ENCODE peak calls at places on chromosomes 1 and 21, in ten cellular contexts. M is fibroblast of lung, E is breast epithelium, V is thyroid gland, T is AG09309, H is nephron progenitor cell, X is brain microvascular endothelial cell, U is suprapubic skin, C is GM23338, Y is colonic mucosa. B is an unnamed sample.

GRCh38 chr1:183033205-183033604 is 10.0 kb downstream of the LAMC1 start:
- DNase-seq in M (no peak), E (no peak), V (no peak), T (no peak), H (no peak), X (no peak), U (no peak), C (no peak), Y (no peak), B (no peak)

GRCh38 chr1:156849151-156849496 is 9.8 kb downstream of the INSRR start:
- DNase-seq in M (no peak), E (no peak), V (no peak), T (no peak), H (no peak), X (no peak), U (no peak), C (no peak), Y (no peak), B (no peak)

GRCh38 chr1:206551296-206551984 is 44.1 kb downstream of the RASSF5 start:
- DNase-seq in M (no peak), E (no peak), V (no peak), T (no peak), H (no peak), X (no peak), U (no peak), C (no peak), Y (no peak), B (no peak)

GRCh38 chr21:26925122-26925521 is 41.8 kb downstream of the ADAMTS5 start:
- DNase-seq in M (no peak), E (no peak), V (no peak), T (no peak), H (no peak), X (no peak), U (no peak), C (no peak), Y (no peak), B (no peak)

GRCh38 chr1:7940745-7941436 is at the start of gene TNFRSF9:
- DNase-seq in M (peak; percentile 71), E (no peak), V (no peak), T (no peak), H (no peak), X (peak; percentile 82), U (no peak), C (no peak), Y (no peak), B (peak; percentile 81)

GRCh38 chr1:155392898-155393411 is 72.3 kb downstream of the RUSC1 start:
- DNase-seq in M (peak; percentile 62), E (peak; percentile 34), V (no peak), T (no peak), H (no peak), X (no peak), U (no peak), C (no peak), Y (no peak), B (no peak)

GRCh38 chr1:224373008-224373590 is 16.4 kb downstream of the CNIH4 start:
- DNase-seq in M (no peak), E (no peak), V (no peak), T (no peak), H (no peak), X (no peak), U (no peak), C (no peak), Y (no peak), B (no peak)

GRCh38 chr1:26360051-26360806 is 6.3 kb upstream of the CRYBG2 start:
- DNase-seq in M (no peak), E (no peak), V (peak; percentile 11), T (no peak), H (peak; percentile 68), X (no peak), U (no peak), C (peak; percentile 88), Y (no peak), B (peak; percentile 71)

GRCh38 chr1:28123461-28123961 is 35.1 kb upstream of the EYA3 start:
- DNase-seq in M (peak; percentile 93), E (no peak), V (no peak), T (no peak), H (no peak), X (peak; percentile 53), U (no peak), C (no peak), Y (no peak), B (no peak)

GRCh38 chr1:185670187-185670627 is 64.0 kb upstream of the HMCN1 start:
- DNase-seq in M (peak; percentile 45), E (no peak), V (peak; percentile 38), T (no peak), H (peak; percentile 36), X (peak; percentile 62), U (no peak), C (peak; percentile 81), Y (no peak), B (no peak)

GRCh38 chr1:211591980-211592493 is 13.1 kb upstream of the SLC30A1 start:
- DNase-seq in M (peak; percentile 95), E (no peak), V (no peak), T (peak; percentile 72), H (no peak), X (peak; percentile 87), U (no peak), C (no peak), Y (no peak), B (no peak)

GRCh38 chr1:63874278-63874880 is 100.6 kb downstream of the ROR1 start:
- DNase-seq in M (peak; percentile 81), E (no peak), V (no peak), T (no peak), H (no peak), X (no peak), U (no peak), C (no peak), Y (no peak), B (no peak)

GRCh38 chr1:32988665-32989064 is 24.1 kb upstream of the RNF19B start:
- DNase-seq in M (peak; percentile 96), E (no peak), V (peak; percentile 50), T (no peak), H (no peak), X (peak; percentile 84), U (no peak), C (no peak), Y (no peak), B (no peak)

GRCh38 chr1:92085727-92086126 is 5.6 kb downstream of the BTBD8 start:
- DNase-seq in M (no peak), E (no peak), V (no peak), T (no peak), H (peak; percentile 15), X (no peak), U (no peak), C (peak; percentile 30), Y (no peak), B (no peak)

GRCh38 chr1:45684402-45684801 is 1.9 kb downstream of the GPBP1L1 start:
- DNase-seq in M (no peak), E (no peak), V (no peak), T (no peak), H (no peak), X (no peak), U (no peak), C (no peak), Y (no peak), B (no peak)

GRCh38 chr21:38303300-38303699 is 46.5 kb downstream of the KCNJ15 start:
- DNase-seq in M (peak; percentile 89), E (no peak), V (peak; percentile 33), T (peak; percentile 93), H (no peak), X (peak; percentile 82), U (no peak), C (no peak), Y (no peak), B (no peak)

GRCh38 chr1:167805041-167805556 is 83.3 kb downstream of the MPZL1 start:
- DNase-seq in M (no peak), E (no peak), V (no peak), T (no peak), H (no peak), X (no peak), U (no peak), C (no peak), Y (no peak), B (peak; percentile 57)
- TF ChIP-seq CTCF in M (no peak), E (no peak), V (no peak), T (no peak), H (no peak), X (no peak), U (no peak), C (no peak), Y (no peak), B (no peak)

GRCh38 chr1:86356247-86356646 is 39.9 kb downstream of the ODF2L start:
- DNase-seq in M (peak; percentile 22), E (no peak), V (no peak), T (no peak), H (no peak), X (no peak), U (no peak), C (peak; percentile 26), Y (no peak), B (no peak)
- TF ChIP-seq CTCF in M (peak; percentile 21), E (no peak), V (no peak), T (peak; percentile 20), H (no peak), X (peak; percentile 27), U (no peak), C (peak; percentile 33), Y (no peak), B (peak; percentile 3)

DNA sequence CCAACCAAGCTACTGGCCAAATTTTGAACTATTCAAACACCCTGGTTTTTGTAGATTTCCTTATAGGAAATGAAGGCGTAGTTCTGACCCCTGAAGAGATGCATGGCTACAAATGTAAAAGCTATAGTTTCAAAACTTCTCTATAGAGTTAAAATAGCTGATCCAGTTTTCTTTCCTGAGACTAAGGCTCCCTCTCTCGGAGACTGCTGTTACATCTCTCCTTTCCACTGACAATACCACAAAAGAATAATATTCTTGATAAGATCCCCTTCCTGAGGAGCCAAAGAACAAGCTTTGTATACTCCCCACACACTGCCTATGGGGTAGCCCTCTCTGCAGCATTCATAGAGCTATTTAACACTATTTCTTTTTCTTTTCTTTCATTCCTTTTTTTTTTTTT is 6.7 kb upstream of the CFAP126 start:
- DNase-seq in M (no peak), E (no peak), V (no peak), T (no peak), H (no peak), X (peak; percentile 20), U (no peak), C (peak; percentile 26), Y (no peak), B (peak; percentile 17)
- TF ChIP-seq CTCF in M (no peak), E (no peak), V (no peak), T (peak; percentile 11), H (no peak), X (peak; percentile 61), U (no peak), C (peak; percentile 33), Y (no peak), B (no peak)

DNA sequence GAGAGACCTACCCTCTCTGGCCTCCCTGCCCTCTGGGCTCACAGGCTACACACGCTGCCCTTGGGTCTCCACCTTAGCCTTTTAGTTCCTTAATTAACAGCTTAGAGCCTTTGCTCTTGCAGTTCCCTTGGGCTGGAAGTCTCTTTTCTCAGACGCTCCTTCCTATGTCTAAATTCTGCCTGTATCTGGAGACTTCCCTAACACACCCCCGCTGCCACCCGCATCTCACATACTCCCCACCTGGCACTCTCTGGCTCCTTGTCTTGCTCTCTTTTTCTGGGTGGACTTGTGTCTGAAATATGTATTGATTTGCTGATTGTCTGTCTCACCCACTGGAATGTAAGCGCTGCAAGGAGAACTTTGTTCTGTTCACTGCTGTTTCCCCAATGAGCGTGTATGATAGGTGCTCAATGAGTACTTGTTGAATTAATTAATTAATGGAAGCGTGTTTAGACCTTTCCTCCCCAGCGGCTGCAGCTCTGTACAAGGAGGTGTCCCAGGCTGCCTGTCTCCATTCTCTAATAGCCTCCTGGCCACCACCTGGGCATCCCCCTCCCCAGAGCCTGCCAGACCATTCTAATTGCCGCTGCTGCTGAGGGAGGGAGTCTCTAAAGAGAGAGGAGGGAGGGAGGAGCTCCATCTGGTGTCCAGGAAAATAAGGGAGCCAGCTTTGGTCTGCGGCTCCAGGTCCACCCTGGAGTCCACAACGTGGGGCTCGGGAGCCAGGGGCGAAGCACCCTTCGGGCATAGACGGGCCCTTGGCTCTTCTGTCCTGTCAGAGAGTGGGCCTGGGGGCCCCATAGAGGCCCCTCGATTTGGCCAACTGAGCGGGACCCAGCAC is 95.3 kb downstream of the RNF220 start:
- DNase-seq in M (peak; percentile 23), E (no peak), V (peak; percentile 27), T (no peak), H (peak; percentile 53), X (peak; percentile 26), U (no peak), C (peak; percentile 91), Y (no peak), B (no peak)
- TF ChIP-seq CTCF in M (peak; percentile 30), E (no peak), V (no peak), T (peak; percentile 33), H (no peak), X (peak; percentile 75), U (no peak), C (peak; percentile 32), Y (no peak), B (no peak)

B was measured in GM20000.